ENCODE peak calls at places on chromosomes 5 and 9, in five cellular contexts. One of them, this sample, is unnamed. For H3K27me3, the result is how much of the 10 kb centered on the place peaks cover.

GRCh38 chr9:89097219-89097618 is 81.4 kb downstream of the SHC3 start:
- DNase-seq in GM12878: no peak
- DNase-seq in GM23338: no peak
- DNase-seq in HCT116: no peak
- DNase-seq in HepG2: no peak
- DNase-seq in this sample: no peak

GRCh38 chr9:125203259-125203658 is 2.9 kb downstream of the RABEPK start:
- DNase-seq in GM12878: no peak
- DNase-seq in GM23338: no peak
- DNase-seq in HepG2: peak
- DNase-seq in HCT116: no peak
- DNase-seq in this sample: no peak

GRCh38 chr9:108543251-108543768 is 312.5 kb downstream of the ACTL7B start:
- DNase-seq in HepG2: no peak
- DNase-seq in HCT116: no peak
- DNase-seq in GM23338: peak
- DNase-seq in GM12878: no peak
- DNase-seq in this sample: no peak

GRCh38 chr5:92899611-92900010 is 681.4 kb downstream of the NR2F1-AS1 start:
- DNase-seq in GM12878: no peak
- DNase-seq in HCT116: no peak
- DNase-seq in HepG2: peak
- DNase-seq in GM23338: no peak
- DNase-seq in this sample: no peak

GRCh38 chr5:115439042-115439441 is 105.5 kb downstream of the FEM1C start:
- DNase-seq in GM12878: no peak
- DNase-seq in GM23338: no peak
- DNase-seq in HepG2: no peak
- DNase-seq in HCT116: no peak
- DNase-seq in this sample: no peak

GRCh38 chr5:92778261-92778660 is 802.8 kb downstream of the NR2F1-AS1 start:
- DNase-seq in HepG2: no peak
- DNase-seq in GM12878: no peak
- DNase-seq in GM23338: no peak
- DNase-seq in HCT116: no peak
- DNase-seq in this sample: no peak

GRCh38 chr9:114364123-114364522 is 23.7 kb downstream of the AKNA start:
- DNase-seq in GM12878: no peak
- DNase-seq in GM23338: no peak
- DNase-seq in HepG2: peak
- DNase-seq in HCT116: no peak
- DNase-seq in this sample: no peak

GRCh38 chr5:33736510-33736909 is 155.3 kb downstream of the ADAMTS12 start:
- DNase-seq in GM23338: no peak
- DNase-seq in HepG2: peak
- DNase-seq in GM12878: no peak
- DNase-seq in HCT116: no peak
- DNase-seq in this sample: no peak

GRCh38 chr5:1476181-1476966 is 31.1 kb upstream of the SLC6A3 start:
- DNase-seq in GM12878: no peak
- DNase-seq in HCT116: no peak
- DNase-seq in GM23338: no peak
- DNase-seq in HepG2: no peak
- DNase-seq in this sample: no peak

GRCh38 chr9:660227-660626 is 181.3 kb upstream of the DMRT1 start:
- DNase-seq in GM23338: no peak
- DNase-seq in GM12878: no peak
- DNase-seq in HCT116: no peak
- DNase-seq in HepG2: no peak
- DNase-seq in this sample: no peak

GRCh38 chr9:665296-665695 is 176.2 kb upstream of the DMRT1 start:
- DNase-seq in HCT116: no peak
- DNase-seq in HepG2: no peak
- DNase-seq in GM12878: no peak
- DNase-seq in GM23338: no peak
- DNase-seq in this sample: no peak
- TF ChIP-seq REST in HCT116: no peak
- TF ChIP-seq REST in HepG2: no peak
- TF ChIP-seq REST in GM12878: no peak
- TF ChIP-seq REST in GM23338: no peak
- TF ChIP-seq REST in this sample: no peak

GRCh38 chr5:147671365-147671764 is 111.2 kb downstream of the JAKMIP2 start:
- DNase-seq in GM12878: no peak
- DNase-seq in HepG2: peak
- DNase-seq in GM23338: no peak
- DNase-seq in HCT116: no peak
- DNase-seq in this sample: no peak

GRCh38 chr5:147669113-147669869 is 113.2 kb downstream of the JAKMIP2 start:
- DNase-seq in HepG2: no peak
- DNase-seq in GM23338: no peak
- DNase-seq in HCT116: no peak
- DNase-seq in GM12878: no peak
- DNase-seq in this sample: no peak

GRCh38 chr5:147673276-147673675 is 109.3 kb downstream of the JAKMIP2 start:
- DNase-seq in HepG2: no peak
- DNase-seq in HCT116: no peak
- DNase-seq in GM12878: no peak
- DNase-seq in GM23338: no peak
- DNase-seq in this sample: no peak

GRCh38 chr5:147670815-147671214 is 111.7 kb downstream of the JAKMIP2 start:
- DNase-seq in HCT116: no peak
- DNase-seq in HepG2: no peak
- DNase-seq in GM23338: no peak
- DNase-seq in GM12878: no peak
- DNase-seq in this sample: no peak

DNA sequence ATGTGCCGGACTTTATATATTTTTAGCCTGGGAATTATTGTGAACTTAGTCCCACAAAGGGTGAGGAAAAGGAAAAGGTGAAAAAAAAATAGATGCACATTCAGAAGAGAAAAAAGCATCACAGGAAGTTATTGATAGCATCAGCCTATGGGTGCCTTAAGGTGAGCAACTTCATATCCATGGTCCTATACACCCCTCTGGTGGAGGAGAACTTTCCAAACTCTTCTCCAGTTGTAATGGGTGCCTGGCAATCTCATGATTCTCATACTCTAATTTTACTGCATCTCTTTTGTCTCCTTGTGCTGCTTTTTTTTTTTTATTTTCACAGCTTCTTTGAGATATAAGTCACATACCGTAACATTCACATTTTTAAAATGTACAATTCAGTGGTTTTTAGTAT is 107.4 kb downstream of the JAKMIP2 start:
- DNase-seq in HCT116: no peak
- DNase-seq in GM23338: no peak
- DNase-seq in HepG2: peak
- DNase-seq in GM12878: no peak
- DNase-seq in this sample: no peak
- H3K4me3 ChIP-seq in HCT116: no peak
- H3K4me3 ChIP-seq in GM23338: no peak
- H3K4me3 ChIP-seq in HepG2: no peak
- H3K4me3 ChIP-seq in GM12878: no peak
- H3K4me3 ChIP-seq in this sample: no peak

DNA sequence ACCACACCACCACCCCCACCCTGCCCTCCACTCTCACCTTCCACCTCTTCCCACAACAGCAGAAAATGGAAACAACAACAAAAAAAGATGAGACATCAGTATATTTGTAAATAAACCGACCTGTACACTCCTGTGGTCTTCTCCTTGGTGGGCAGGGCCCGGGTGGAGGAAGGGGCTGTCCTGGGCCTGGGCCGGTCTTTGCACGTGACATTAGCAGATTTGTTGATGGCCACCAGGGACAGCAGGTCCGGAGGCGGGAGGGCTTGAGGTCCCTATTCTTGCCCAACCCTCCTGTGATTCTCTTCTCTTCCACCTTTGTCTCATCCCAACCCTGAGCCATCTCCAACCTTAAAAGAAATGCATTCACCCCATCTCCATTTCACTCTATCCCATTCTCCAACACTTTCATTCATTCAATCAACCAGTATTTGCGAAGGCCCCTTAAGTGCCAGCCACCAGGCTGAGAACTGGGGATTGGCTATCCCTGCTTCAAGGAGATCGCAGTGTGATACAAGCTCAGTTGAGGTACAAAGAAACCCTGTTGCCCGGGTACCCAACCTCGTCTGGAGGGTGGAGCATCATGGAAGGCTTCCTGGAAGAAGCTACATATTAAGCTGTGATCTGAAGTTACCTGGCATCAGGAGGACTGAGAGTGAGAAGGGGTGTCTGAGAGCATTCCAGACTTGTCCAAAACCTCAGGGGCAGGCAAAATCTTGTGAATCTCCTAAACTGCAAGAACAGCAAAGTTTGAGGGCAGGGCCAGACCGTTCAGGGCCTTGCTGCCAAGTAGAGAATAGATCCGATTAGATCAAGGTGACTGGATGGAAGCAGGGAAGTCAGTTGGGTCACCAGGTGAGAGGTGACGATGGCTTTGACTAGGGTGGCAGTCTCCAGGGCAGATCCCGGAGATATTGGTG is 87.4 kb downstream of the LMX1B start:
- DNase-seq in HCT116: no peak
- DNase-seq in GM23338: no peak
- DNase-seq in HepG2: no peak
- DNase-seq in GM12878: no peak
- DNase-seq in this sample: no peak
- H3K27me3 ChIP-seq in HCT116: under half
- H3K27me3 ChIP-seq in GM23338: under half
- H3K27me3 ChIP-seq in HepG2: under half
- H3K27me3 ChIP-seq in GM12878: under half
- H3K27me3 ChIP-seq in this sample: under half

GRCh38 chr9:37746448-37747270 is 6.9 kb upstream of the TRMT10B start:
- DNase-seq in HCT116: no peak
- DNase-seq in GM23338: no peak
- DNase-seq in HepG2: no peak
- DNase-seq in GM12878: no peak
- DNase-seq in this sample: no peak
- TF ChIP-seq REST in HCT116: no peak
- TF ChIP-seq REST in GM23338: no peak
- TF ChIP-seq REST in HepG2: no peak
- TF ChIP-seq REST in GM12878: no peak
- TF ChIP-seq REST in this sample: no peak

DNA sequence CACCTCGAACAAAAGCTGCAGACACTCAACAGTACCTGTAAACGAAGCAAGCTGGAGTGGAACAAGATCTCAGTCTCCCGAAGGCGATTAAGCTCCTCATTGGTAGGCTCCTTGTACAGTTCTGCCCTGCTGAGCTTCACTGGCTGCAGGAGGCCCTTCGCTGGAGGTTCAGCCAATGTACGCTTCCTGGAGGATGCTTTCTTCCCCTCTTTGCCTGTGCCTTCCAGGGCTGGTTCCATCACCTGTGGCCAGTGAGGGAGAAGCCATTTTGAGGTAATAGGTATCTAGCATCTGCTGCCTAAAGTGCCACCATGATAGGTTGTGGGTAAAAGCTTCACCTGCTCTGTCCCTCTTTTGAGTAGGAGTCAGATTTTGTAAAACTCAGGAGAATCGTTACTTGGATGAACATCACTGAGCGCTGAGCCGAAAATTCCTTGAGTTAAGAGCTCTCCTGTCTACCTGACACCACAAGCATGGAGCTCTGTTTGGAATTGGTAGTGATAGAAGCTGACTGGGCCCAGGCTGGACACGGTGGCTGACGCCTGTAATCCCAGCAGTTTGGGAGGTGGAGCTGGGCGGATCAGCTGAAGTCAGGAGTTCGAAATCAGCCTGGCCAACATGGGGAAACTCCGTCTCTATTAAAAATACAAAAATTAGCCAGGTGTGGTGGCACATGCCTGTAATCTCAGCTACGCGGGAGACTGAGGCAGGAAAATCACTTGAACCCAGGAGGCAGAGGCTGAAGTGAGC is 1.4 kb downstream of the NOL6 start:
- DNase-seq in GM23338: no peak
- DNase-seq in GM12878: no peak
- DNase-seq in HCT116: no peak
- DNase-seq in HepG2: no peak
- DNase-seq in this sample: no peak
- H3K4me3 ChIP-seq in GM23338: peak
- H3K4me3 ChIP-seq in GM12878: peak
- H3K4me3 ChIP-seq in HCT116: peak
- H3K4me3 ChIP-seq in HepG2: peak
- H3K4me3 ChIP-seq in this sample: peak

GRCh38 chr5:179319123-179319522 is 26.1 kb downstream of the ADAMTS2 start:
- DNase-seq in GM12878: peak
- DNase-seq in HepG2: no peak
- DNase-seq in HCT116: no peak
- DNase-seq in GM23338: no peak
- DNase-seq in this sample: no peak

GRCh38 chr5:179318193-179318955 is 26.9 kb downstream of the ADAMTS2 start:
- DNase-seq in GM12878: no peak
- DNase-seq in HepG2: no peak
- DNase-seq in HCT116: no peak
- DNase-seq in GM23338: no peak
- DNase-seq in this sample: no peak

GRCh38 chr5:179321206-179321987 is 23.9 kb downstream of the ADAMTS2 start:
- DNase-seq in HCT116: no peak
- DNase-seq in HepG2: no peak
- DNase-seq in GM12878: no peak
- DNase-seq in GM23338: no peak
- DNase-seq in this sample: no peak

GRCh38 chr5:179317411-179318192 is 27.7 kb downstream of the ADAMTS2 start:
- DNase-seq in GM12878: no peak
- DNase-seq in HepG2: no peak
- DNase-seq in GM23338: no peak
- DNase-seq in HCT116: no peak
- DNase-seq in this sample: no peak

DNA sequence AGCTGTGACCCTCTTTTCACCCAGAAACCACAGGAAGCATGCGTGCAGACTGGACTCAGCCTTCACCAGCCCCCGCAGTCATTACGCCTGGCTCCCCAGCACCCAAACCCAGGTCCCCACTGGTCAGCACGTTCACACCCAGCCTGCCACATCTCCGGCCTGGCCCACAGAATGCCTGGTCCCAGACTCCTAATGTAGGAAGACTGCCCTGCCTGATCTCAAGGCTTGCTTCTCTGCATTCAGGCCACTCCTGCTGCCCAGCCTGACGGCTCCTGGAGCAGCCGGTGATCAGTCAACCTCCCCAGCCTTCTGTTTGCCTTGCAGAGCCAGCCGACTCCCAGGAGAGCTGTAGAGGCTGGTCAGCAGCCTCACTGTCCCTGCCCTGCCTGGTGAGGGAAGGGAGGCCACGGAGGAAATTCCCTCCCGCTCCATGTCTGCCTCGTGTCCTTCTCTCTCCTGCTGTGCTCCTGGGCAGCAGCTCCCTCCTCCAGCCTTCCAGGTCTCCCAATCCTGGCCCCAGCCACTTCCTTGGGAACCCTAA is 25.4 kb downstream of the ADAMTS2 start:
- DNase-seq in HCT116: no peak
- DNase-seq in HepG2: no peak
- DNase-seq in GM23338: no peak
- DNase-seq in GM12878: no peak
- DNase-seq in this sample: no peak
- H3K27me3 ChIP-seq in HCT116: under half
- H3K27me3 ChIP-seq in HepG2: under half
- H3K27me3 ChIP-seq in GM23338: under half
- H3K27me3 ChIP-seq in GM12878: under half
- H3K27me3 ChIP-seq in this sample: under half

GRCh38 chr5:142432369-142432863 is 107.6 kb upstream of the SPRY4 start:
- DNase-seq in HCT116: no peak
- DNase-seq in GM12878: no peak
- DNase-seq in HepG2: no peak
- DNase-seq in GM23338: no peak
- DNase-seq in this sample: no peak
- TF ChIP-seq REST in HCT116: no peak
- TF ChIP-seq REST in GM12878: no peak
- TF ChIP-seq REST in HepG2: no peak
- TF ChIP-seq REST in GM23338: no peak
- TF ChIP-seq REST in this sample: no peak

This sample was measured in Panc1.